ENCODE peak calls at places on chromosomes 11 and 22, in seven cellular contexts. X, B, K, I, J, W and A are unnamed samples.

GRCh38 chr11:125170001-125170405 is 5.5 kb downstream of the PKNOX2 start:
- DNase-seq in J (no peak), X (no peak), W (no peak), I (no peak), K (no peak), B (peak), A (no peak)

GRCh38 chr11:76233936-76234703 is 27.8 kb upstream of the WNT11 start:
- DNase-seq in X (no peak), J (peak), W (peak), I (no peak), K (peak), B (peak), A (no peak)

GRCh38 chr11:85595285-85595884 is 31.8 kb downstream of the DLG2 start:
- DNase-seq in I (peak), W (peak), J (peak), X (peak), B (peak), K (peak), A (peak)

GRCh38 chr11:122661182-122661945 is 5.8 kb downstream of the UBASH3B start:
- DNase-seq in X (no peak), I (no peak), J (no peak), W (no peak), B (no peak), K (no peak), A (no peak)

GRCh38 chr11:103807806-103808205 is 228.6 kb upstream of the DDI1 start:
- DNase-seq in W (no peak), I (no peak), K (no peak), X (no peak), B (no peak), J (no peak), A (no peak)

GRCh38 chr22:37314315-37315046 is 32.2 kb downstream of the CYTH4 start:
- DNase-seq in X (no peak), B (no peak), I (no peak), J (no peak), K (no peak), W (no peak), A (no peak)

GRCh38 chr11:75815345-75815983 is 454 bp downstream of the UVRAG start:
- DNase-seq in B (peak), K (no peak), X (peak), J (peak), W (no peak), I (no peak), A (no peak)

GRCh38 chr22:22348127-22348814 is 103.7 kb downstream of the VPREB1 start:
- DNase-seq in W (no peak), I (peak), J (peak), X (no peak), B (peak), K (no peak), A (no peak)

DNA sequence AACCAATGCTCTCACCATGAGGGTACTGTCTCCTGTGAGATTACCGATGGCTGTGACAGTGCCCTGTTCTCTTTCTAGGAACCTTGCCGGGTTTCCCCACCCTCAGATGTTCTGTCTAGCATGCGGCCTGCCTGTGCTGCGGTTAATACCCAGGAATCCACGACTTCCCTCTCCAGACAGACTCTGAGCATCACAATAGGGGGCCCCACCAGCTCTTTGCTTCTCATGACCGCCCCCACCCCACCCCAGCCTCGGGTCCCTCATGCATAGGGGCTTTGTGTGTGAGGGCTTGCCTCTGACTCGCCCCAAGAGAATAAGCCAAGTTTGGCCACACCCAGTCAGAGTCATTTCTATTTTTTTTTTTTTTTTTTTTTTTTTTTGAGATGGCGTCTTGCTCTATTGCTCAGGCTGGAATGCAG is 10.3 kb downstream of the PARVG start:
- DNase-seq in B (no peak), J (no peak), W (no peak), I (no peak), X (no peak), K (no peak), A (no peak)
- TF ChIP-seq REST in B (no peak), J (no peak), W (no peak), I (no peak), X (no peak), K (no peak), A (no peak)

GRCh38 chr11:74612877-74613276 is 20.5 kb downstream of the POLD3 start:
- DNase-seq in I (no peak), K (no peak), B (no peak), X (no peak), J (no peak), W (no peak), A (no peak)
- H3K27ac ChIP-seq in I (no peak), K (no peak), B (no peak), X (peak), J (no peak), W (no peak), A (no peak)

GRCh38 chr11:62627718-62628117 is 5.9 kb upstream of the B3GAT3 start:
- DNase-seq in J (no peak), X (no peak), B (no peak), W (no peak), K (no peak), I (no peak), A (no peak)
- TF ChIP-seq REST in J (no peak), X (no peak), B (no peak), W (no peak), K (no peak), I (no peak), A (no peak)

DNA sequence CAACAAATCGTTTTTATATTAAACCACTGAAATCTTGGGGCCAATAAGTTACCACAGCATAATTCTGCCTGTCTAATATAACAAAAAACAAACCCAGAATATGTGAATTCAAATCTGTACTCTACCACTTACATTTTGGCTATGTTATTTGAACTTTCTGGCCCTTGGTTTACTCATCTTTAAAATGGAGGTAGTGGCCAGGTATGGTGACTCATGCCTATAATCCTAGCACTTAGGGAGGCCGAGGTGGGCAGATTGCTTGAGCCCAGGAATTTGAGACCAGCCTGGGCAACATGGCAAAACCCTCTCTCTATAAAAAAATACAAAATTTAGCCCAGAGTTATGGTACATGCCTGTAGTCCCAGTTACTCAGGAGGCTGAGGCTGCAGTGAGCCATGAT is 84.2 kb downstream of the FAM168A start:
- DNase-seq in W (no peak), J (no peak), I (no peak), X (no peak), B (no peak), K (no peak), A (no peak)
- H3K27ac ChIP-seq in W (no peak), J (no peak), I (no peak), X (no peak), B (no peak), K (no peak), A (no peak)

GRCh38 chr22:48957987-48958321 is 869.7 kb downstream of the BRD1 start:
- DNase-seq in I (no peak), K (no peak), X (no peak), W (no peak), B (no peak), J (no peak), A (no peak)

GRCh38 chr22:48960576-48960975 is 867.1 kb downstream of the BRD1 start:
- DNase-seq in B (no peak), W (no peak), K (no peak), X (no peak), J (no peak), I (no peak), A (no peak)

GRCh38 chr22:48960981-48961655 is 866.6 kb downstream of the BRD1 start:
- DNase-seq in B (no peak), W (no peak), K (no peak), J (no peak), X (no peak), I (no peak), A (no peak)

GRCh38 chr22:48957311-48957986 is 870.2 kb downstream of the BRD1 start:
- DNase-seq in W (no peak), J (no peak), I (no peak), B (no peak), X (no peak), K (no peak), A (no peak)

DNA sequence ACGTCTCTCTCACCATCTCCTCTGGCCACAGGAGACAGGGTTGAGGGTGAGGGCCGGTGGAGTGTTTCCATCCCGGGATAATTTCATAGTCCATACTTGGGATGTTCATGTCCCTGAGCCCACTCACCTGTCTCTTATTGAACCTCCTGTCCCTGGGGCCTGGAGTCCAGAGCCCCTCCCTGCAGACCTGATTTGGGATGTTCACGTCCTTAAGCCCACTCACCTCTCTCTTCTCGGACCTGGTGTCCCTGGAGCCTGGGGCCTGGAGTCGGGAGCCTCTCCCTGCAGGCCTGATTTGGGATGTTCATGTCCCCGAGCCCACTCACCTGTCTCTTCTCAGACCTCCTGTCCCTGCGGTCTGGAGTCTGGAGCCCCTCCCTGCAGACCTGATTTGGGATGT is 868.2 kb downstream of the BRD1 start:
- DNase-seq in K (no peak), J (no peak), X (no peak), I (no peak), W (no peak), B (no peak), A (no peak)
- TF ChIP-seq REST in K (no peak), J (no peak), X (no peak), I (no peak), W (no peak), B (no peak), A (no peak)

GRCh38 chr11:69054397-69055211 is 5.9 kb downstream of the TPCN2 start:
- DNase-seq in X (no peak), J (no peak), B (no peak), I (no peak), K (no peak), W (no peak), A (no peak)
- H3K27ac ChIP-seq in X (no peak), J (no peak), B (no peak), I (no peak), K (no peak), W (peak), A (no peak)

GRCh38 chr22:29479417-29480261 is at the start of gene NEFH:
- DNase-seq in J (peak), K (peak), W (no peak), I (no peak), X (no peak), B (peak), A (no peak)
- TF ChIP-seq REST in J (no peak), K (no peak), W (no peak), I (no peak), X (no peak), B (no peak), A (no peak)

GRCh38 chr22:32622004-32622761 is 147.6 kb downstream of the FBXO7 start:
- DNase-seq in B (peak), J (no peak), W (no peak), K (no peak), I (no peak), X (no peak), A (no peak)
- H3K27ac ChIP-seq in B (peak), J (peak), W (no peak), K (no peak), I (no peak), X (no peak), A (no peak)

DNA sequence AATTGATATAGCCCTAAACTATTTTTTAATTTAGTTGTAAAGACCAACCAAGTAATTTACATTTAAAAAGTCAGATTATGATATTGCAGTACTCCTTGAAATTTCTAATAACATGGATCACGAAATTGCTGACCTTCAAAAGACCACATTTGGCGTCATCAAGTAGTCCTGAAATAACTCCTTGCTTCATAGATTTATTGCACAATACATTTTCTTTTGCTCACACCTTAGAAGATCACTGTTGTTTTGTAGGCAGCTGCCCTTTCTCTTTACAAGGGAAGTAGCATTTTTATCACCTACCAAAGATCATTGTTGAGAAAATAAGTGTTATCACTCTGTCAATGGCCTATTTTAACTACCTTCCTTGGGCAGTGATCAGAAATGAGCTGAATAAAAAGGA is 815.8 kb downstream of the METTL15 start:
- DNase-seq in W (no peak), I (no peak), J (no peak), B (no peak), X (no peak), K (no peak), A (no peak)
- TF ChIP-seq REST in W (no peak), I (no peak), J (no peak), B (no peak), X (no peak), K (no peak), A (no peak)